ENCODE peak calls at places on chromosomes 2 and 18, in four cellular contexts. One of them, this sample, is unnamed.

GRCh38 chr18:76922107-76922506 is 99.8 kb downstream of the ZNF236 start:
- DNase-seq in tibial nerve: peak; percentile 38
- DNase-seq in BJ: no peak
- DNase-seq in H7: peak; percentile 84
- DNase-seq in this sample: peak; percentile 10

GRCh38 chr18:22813648-22814328 is 119.3 kb upstream of the RBBP8 start:
- DNase-seq in tibial nerve: no peak
- DNase-seq in BJ: no peak
- DNase-seq in H7: no peak
- DNase-seq in this sample: peak; percentile 50

GRCh38 chr18:52991246-52991645 is 651.2 kb downstream of the DCC start:
- DNase-seq in tibial nerve: no peak
- DNase-seq in BJ: no peak
- DNase-seq in H7: no peak
- DNase-seq in this sample: no peak

GRCh38 chr2:159606287-159606686 is 10.1 kb downstream of the BAZ2B start:
- DNase-seq in BJ: no peak
- DNase-seq in tibial nerve: no peak
- DNase-seq in H7: no peak
- DNase-seq in this sample: no peak

GRCh38 chr2:190583507-190584337 is 49.2 kb upstream of the NEMP2 start:
- DNase-seq in tibial nerve: no peak
- DNase-seq in H7: no peak
- DNase-seq in BJ: no peak
- DNase-seq in this sample: no peak

GRCh38 chr2:6917071-6917760 is at the start of gene RNF144A:
- DNase-seq in BJ: no peak
- DNase-seq in H7: peak; percentile 96
- DNase-seq in tibial nerve: peak; percentile 43
- DNase-seq in this sample: peak; percentile 67

GRCh38 chr18:56541790-56542189 is 96.6 kb downstream of the TXNL1 start:
- DNase-seq in tibial nerve: no peak
- DNase-seq in BJ: no peak
- DNase-seq in H7: no peak
- DNase-seq in this sample: no peak

GRCh38 chr2:205929445-205930027 is 156.4 kb downstream of the INO80D start:
- DNase-seq in tibial nerve: no peak
- DNase-seq in H7: no peak
- DNase-seq in BJ: no peak
- DNase-seq in this sample: no peak

GRCh38 chr2:9982248-9982647 is 30.8 kb downstream of the GRHL1 start:
- DNase-seq in tibial nerve: peak; percentile 68
- DNase-seq in BJ: peak; percentile 93
- DNase-seq in H7: no peak
- DNase-seq in this sample: no peak

GRCh38 chr2:169363027-169363569 is 764 bp upstream of the LRP2 start:
- DNase-seq in H7: peak; percentile 56
- DNase-seq in tibial nerve: no peak
- DNase-seq in BJ: no peak
- DNase-seq in this sample: no peak

GRCh38 chr2:105487142-105488069 is 88.6 kb upstream of the FHL2 start:
- DNase-seq in tibial nerve: peak; percentile 65
- DNase-seq in H7: no peak
- DNase-seq in BJ: peak; percentile 92
- DNase-seq in this sample: no peak

GRCh38 chr18:79481041-79481790 is 85.5 kb downstream of the NFATC1 start:
- DNase-seq in H7: peak; percentile 48
- DNase-seq in BJ: no peak
- DNase-seq in tibial nerve: no peak
- DNase-seq in this sample: no peak

GRCh38 chr2:130768191-130768855 is 13.0 kb downstream of the AMER3 start:
- DNase-seq in H7: peak; percentile 81
- DNase-seq in tibial nerve: no peak
- DNase-seq in BJ: no peak
- DNase-seq in this sample: no peak

GRCh38 chr2:119156105-119156890 is 2.3 kb downstream of the C1QL2 start:
- DNase-seq in H7: peak; percentile 86
- DNase-seq in BJ: no peak
- DNase-seq in tibial nerve: no peak
- DNase-seq in this sample: no peak

GRCh38 chr2:71800106-71800809 is 346.9 kb downstream of the DYSF start:
- DNase-seq in tibial nerve: no peak
- DNase-seq in H7: no peak
- DNase-seq in BJ: no peak
- DNase-seq in this sample: no peak

GRCh38 chr2:86790828-86791561 is at the start of gene CD8A:
- DNase-seq in H7: peak; percentile 72
- DNase-seq in tibial nerve: no peak
- DNase-seq in BJ: no peak
- DNase-seq in this sample: peak; percentile 8
- H3K4me3 ChIP-seq in H7: peak within 1 kb of the TSS; percentile 31
- H3K4me3 ChIP-seq in tibial nerve: peak within 1 kb of the TSS; percentile 35
- H3K4me3 ChIP-seq in BJ: no peak within 1 kb of the TSS
- H3K4me3 ChIP-seq in this sample: peak within 1 kb of the TSS; percentile 51

GRCh38 chr2:68190991-68191731 is 33.5 kb downstream of the PNO1 start:
- DNase-seq in tibial nerve: no peak
- DNase-seq in H7: no peak
- DNase-seq in BJ: peak; percentile 57
- DNase-seq in this sample: no peak

GRCh38 chr2:68188831-68189230 is 31.1 kb downstream of the PNO1 start:
- DNase-seq in tibial nerve: no peak
- DNase-seq in H7: no peak
- DNase-seq in BJ: no peak
- DNase-seq in this sample: no peak

GRCh38 chr2:68185541-68186164 is 28.0 kb downstream of the PNO1 start:
- DNase-seq in tibial nerve: no peak
- DNase-seq in H7: peak; percentile 21
- DNase-seq in BJ: no peak
- DNase-seq in this sample: peak; percentile 45

GRCh38 chr2:68182902-68183301 is 25.2 kb downstream of the PNO1 start:
- DNase-seq in H7: no peak
- DNase-seq in BJ: no peak
- DNase-seq in tibial nerve: no peak
- DNase-seq in this sample: no peak

DNA sequence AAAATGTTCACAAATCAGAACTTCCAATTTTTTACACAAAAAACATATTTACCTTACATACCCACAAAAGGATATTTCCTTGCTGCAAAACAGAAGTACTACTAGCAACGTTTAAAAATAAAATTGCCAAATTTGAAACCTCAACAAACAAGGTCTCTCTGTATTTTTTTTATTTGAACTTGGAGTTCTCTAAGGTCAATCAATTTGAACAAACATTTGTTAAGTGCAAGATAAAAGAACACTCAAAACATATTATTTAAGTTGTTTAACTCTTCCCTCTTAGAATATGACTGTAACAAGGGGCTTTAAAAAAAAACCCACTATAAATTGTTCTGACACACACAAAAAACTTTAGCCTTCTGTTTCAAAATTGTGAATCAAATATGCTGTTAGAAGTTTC is 29.6 kb downstream of the PNO1 start:
- DNase-seq in BJ: no peak
- DNase-seq in H7: no peak
- DNase-seq in tibial nerve: no peak
- DNase-seq in this sample: no peak
- H3K36me3 ChIP-seq in BJ: peaks cover 3% of the 10 kb centered on the region
- H3K36me3 ChIP-seq in H7: peaks cover 3% of the 10 kb centered on the region
- H3K36me3 ChIP-seq in tibial nerve: no peaks in the 10 kb centered on the region
- H3K36me3 ChIP-seq in this sample: peaks cover 33% of the 10 kb centered on the region

DNA sequence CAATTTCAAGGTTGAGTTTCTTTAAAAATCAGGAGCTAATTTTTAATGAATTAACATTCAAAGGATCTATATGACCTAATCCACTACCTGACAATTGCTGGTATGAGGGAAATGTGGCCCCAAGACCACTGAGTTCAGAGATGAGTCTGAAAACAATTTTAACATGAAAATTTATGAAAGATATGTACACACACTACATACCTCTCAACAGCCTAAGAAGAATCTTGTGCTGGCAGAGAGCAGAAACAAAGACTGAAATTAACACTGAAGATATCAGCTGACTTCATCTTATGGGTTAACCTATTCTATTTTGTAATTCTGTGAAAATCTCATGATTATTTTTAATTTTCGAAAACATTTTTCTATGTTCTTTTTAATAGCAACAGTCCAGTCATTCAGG is 1.7 kb downstream of the FAP start:
- DNase-seq in tibial nerve: no peak
- DNase-seq in H7: no peak
- DNase-seq in BJ: no peak
- DNase-seq in this sample: no peak
- H3K4me3 ChIP-seq in tibial nerve: no peak overlapping the region
- H3K4me3 ChIP-seq in H7: no peak overlapping the region
- H3K4me3 ChIP-seq in BJ: peak overlapping the region; percentile 51
- H3K4me3 ChIP-seq in this sample: no peak overlapping the region

GRCh38 chr2:230759481-230760191 is 47.0 kb downstream of the CAB39 start:
- DNase-seq in tibial nerve: no peak
- DNase-seq in BJ: no peak
- DNase-seq in H7: no peak
- DNase-seq in this sample: no peak

GRCh38 chr2:230758566-230759480 is 46.2 kb downstream of the CAB39 start:
- DNase-seq in tibial nerve: no peak
- DNase-seq in H7: no peak
- DNase-seq in BJ: peak; percentile 89
- DNase-seq in this sample: no peak

GRCh38 chr2:230761704-230762103 is 49.1 kb downstream of the CAB39 start:
- DNase-seq in BJ: no peak
- DNase-seq in H7: no peak
- DNase-seq in tibial nerve: no peak
- DNase-seq in this sample: no peak

GRCh38 chr2:230765611-230766300 is 53.1 kb downstream of the CAB39 start:
- DNase-seq in H7: no peak
- DNase-seq in tibial nerve: no peak
- DNase-seq in BJ: no peak
- DNase-seq in this sample: no peak

GRCh38 chr2:230762317-230762896 is 49.8 kb downstream of the CAB39 start:
- DNase-seq in tibial nerve: no peak
- DNase-seq in BJ: no peak
- DNase-seq in H7: peak; percentile 68
- DNase-seq in this sample: peak; percentile 27
- H3K36me3 ChIP-seq in tibial nerve: no peaks in the 10 kb centered on the region
- H3K36me3 ChIP-seq in BJ: peaks cover 3% of the 10 kb centered on the region
- H3K36me3 ChIP-seq in H7: no peaks in the 10 kb centered on the region
- H3K36me3 ChIP-seq in this sample: peaks cover 56% of the 10 kb centered on the region

DNA sequence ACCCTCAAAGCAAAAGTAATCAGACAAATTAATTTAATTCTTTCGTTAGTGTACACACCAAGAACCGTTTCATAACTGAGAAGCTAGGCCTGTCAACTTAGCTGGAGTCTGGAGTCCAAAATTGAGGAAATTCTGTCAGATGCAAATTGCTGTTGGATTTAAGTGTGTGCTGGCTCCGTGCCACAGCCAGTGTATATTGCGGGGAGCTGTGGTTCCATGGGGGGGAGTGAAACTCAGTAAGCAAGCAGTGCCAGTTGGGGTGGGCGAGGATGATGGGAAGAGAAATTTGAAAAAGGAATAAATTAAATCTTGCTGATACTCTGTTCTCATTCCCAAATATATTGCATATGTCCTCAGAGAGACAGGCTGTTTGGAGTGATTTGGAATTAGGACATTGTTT is 4.0 kb downstream of the ARPC2 start:
- DNase-seq in tibial nerve: no peak
- DNase-seq in H7: no peak
- DNase-seq in BJ: no peak
- DNase-seq in this sample: no peak
- H3K4me3 ChIP-seq in tibial nerve: no peak overlapping the region
- H3K4me3 ChIP-seq in H7: no peak overlapping the region
- H3K4me3 ChIP-seq in BJ: no peak overlapping the region
- H3K4me3 ChIP-seq in this sample: peak overlapping the region; percentile 98

GRCh38 chr2:36507408-36507812 is 90.6 kb downstream of the FEZ2 start:
- DNase-seq in H7: peak; percentile 78
- DNase-seq in BJ: no peak
- DNase-seq in tibial nerve: peak; percentile 66
- DNase-seq in this sample: no peak
- H3K36me3 ChIP-seq in H7: peaks cover 3% of the 10 kb centered on the region
- H3K36me3 ChIP-seq in BJ: peaks cover 14% of the 10 kb centered on the region
- H3K36me3 ChIP-seq in tibial nerve: no peaks in the 10 kb centered on the region
- H3K36me3 ChIP-seq in this sample: no peaks in the 10 kb centered on the region

This sample was measured in CD4-positive, CD25-positive, alpha-beta regulatory T cell.